ENCODE peak calls at places on chromosomes 6 and 20, in nine cellular contexts. Q is heart left ventricle; J is colonic mucosa; B is neural progenitor cell; Y is right atrium auricular region; D is CD8-positive, alpha-beta T cell; A is pancreas; E is Caco-2; C is A549. M is an unnamed sample.

GRCh38 chr20:43830883-43831282 is 83.8 kb upstream of the TOX2 start:
- DNase-seq in J (no peak), D (no peak), B (no peak), E (no peak), Y (peak; percentile 34), A (no peak), C (no peak), Q (no peak), M (no peak)

GRCh38 chr6:54864272-54864671 is 17.7 kb downstream of the FAM83B start:
- DNase-seq in Q (no peak), E (no peak), A (no peak), D (no peak), Y (no peak), B (no peak), C (no peak), J (no peak), M (no peak)

GRCh38 chr6:24930386-24930785 is 5.4 kb downstream of the RIPOR2 start:
- DNase-seq in J (no peak), E (no peak), Q (peak; percentile 43), Y (no peak), A (no peak), C (no peak), D (no peak), B (peak; percentile 16), M (no peak)

GRCh38 chr6:33977606-33978438 is 168.1 kb downstream of the GRM4 start:
- DNase-seq in Y (no peak), J (peak; percentile 33), B (no peak), D (no peak), Q (no peak), C (no peak), E (no peak), A (no peak), M (no peak)

GRCh38 chr6:18362058-18362561 is 25.0 kb upstream of the RNF144B start:
- DNase-seq in D (no peak), E (no peak), B (no peak), Q (no peak), J (no peak), A (peak; percentile 26), C (no peak), Y (no peak), M (no peak)

GRCh38 chr6:83958250-83958685 is 75.3 kb upstream of the MRAP2 start:
- DNase-seq in A (no peak), B (no peak), C (no peak), Y (no peak), Q (no peak), E (peak; percentile 5), J (no peak), D (no peak), M (no peak)

GRCh38 chr6:87702589-87702945 is 534 bp upstream of the AKIRIN2 start:
- DNase-seq in C (no peak), Y (no peak), B (peak; percentile 84), E (no peak), A (no peak), J (no peak), D (no peak), Q (no peak), M (no peak)

GRCh38 chr6:151330130-151330715 is 61.1 kb downstream of the ZBTB2 start:
- DNase-seq in B (no peak), J (no peak), Y (no peak), Q (no peak), A (no peak), C (no peak), E (no peak), D (no peak), M (no peak)

GRCh38 chr20:16846011-16846410 is 97.9 kb downstream of the OTOR start:
- DNase-seq in A (no peak), Q (no peak), C (no peak), B (no peak), E (no peak), Y (no peak), D (no peak), J (no peak), M (no peak)

GRCh38 chr6:17622144-17622543 is 22.0 kb downstream of the FAM8A1 start:
- DNase-seq in B (no peak), Y (no peak), A (no peak), C (no peak), J (no peak), Q (peak; percentile 16), E (no peak), D (no peak), M (no peak)

GRCh38 chr20:2708073-2708415 is 15.5 kb downstream of the EBF4 start:
- DNase-seq in Y (peak; percentile 40), J (no peak), E (no peak), D (peak; percentile 34), C (no peak), Q (no peak), B (peak; percentile 70), A (no peak), M (no peak)

GRCh38 chr6:42762338-42762929 is 16.5 kb upstream of the TBCC start:
- DNase-seq in J (peak; percentile 41), E (peak; percentile 16), D (no peak), C (no peak), A (no peak), Y (no peak), Q (no peak), B (no peak), M (no peak)

GRCh38 chr6:67345946-67346345 is 1289.1 kb upstream of the ADGRB3 start:
- DNase-seq in A (no peak), E (no peak), D (no peak), Q (no peak), C (no peak), B (no peak), J (no peak), Y (no peak), M (no peak)

GRCh38 chr6:124073820-124074587 is 270.3 kb downstream of the NKAIN2 start:
- DNase-seq in C (no peak), D (no peak), E (no peak), A (no peak), B (no peak), Y (no peak), J (no peak), Q (no peak), M (no peak)

GRCh38 chr20:63568170-63568981 is 5.7 kb downstream of the HELZ2 start:
- DNase-seq in J (no peak), Q (no peak), Y (no peak), D (no peak), C (no peak), E (no peak), A (no peak), B (no peak), M (no peak)
- H3K4me3 ChIP-seq in J (no peak overlapping the region), Q (no peak overlapping the region), Y (no peak overlapping the region), D (peak overlapping the region; percentile 59), C (no peak overlapping the region), E (no peak overlapping the region), A (no peak overlapping the region), B (no peak overlapping the region), M (no peak overlapping the region)

GRCh38 chr20:40532103-40532502 is 156.9 kb downstream of the MAFB start:
- DNase-seq in J (no peak), Y (no peak), A (no peak), E (peak; percentile 58), B (peak; percentile 57), Q (no peak), C (no peak), D (no peak), M (no peak)
- H3K9me3 ChIP-seq in J (no peaks in the 10 kb centered on the region), Y (peaks cover 21% of the 10 kb centered on the region), A (no peaks in the 10 kb centered on the region), E (peaks cover 24% of the 10 kb centered on the region), B (no peaks in the 10 kb centered on the region), Q (peaks cover 2% of the 10 kb centered on the region), C (peaks cover 17% of the 10 kb centered on the region), D (no peaks in the 10 kb centered on the region), M (peaks cover 8% of the 10 kb centered on the region)

GRCh38 chr6:106973841-106974336 is 640 bp downstream of the CD24 start:
- DNase-seq in Y (no peak), J (peak; percentile 44), C (peak; percentile 41), D (no peak), A (peak; percentile 36), Q (no peak), E (peak; percentile 30), B (peak; percentile 80), M (peak; percentile 32)

GRCh38 chr6:106974337-106974998 is at the start of gene CD24:
- DNase-seq in D (no peak), E (peak; percentile 74), J (peak; percentile 82), Y (no peak), B (peak; percentile 89), A (peak; percentile 81), Q (no peak), C (peak; percentile 36), M (no peak)

GRCh38 chr6:106976270-106976669 is 1.7 kb upstream of the CD24 start:
- DNase-seq in Q (no peak), E (peak; percentile 34), A (no peak), C (no peak), D (no peak), B (no peak), J (peak; percentile 70), Y (no peak), M (no peak)

GRCh38 chr6:106974999-106975698 is 620 bp upstream of the CD24 start:
- DNase-seq in C (peak; percentile 18), Q (no peak), E (peak; percentile 83), Y (no peak), B (peak; percentile 83), D (no peak), A (peak; percentile 69), J (peak; percentile 67), M (peak; percentile 33)

GRCh38 chr6:106975699-106976032 is 1.1 kb upstream of the CD24 start:
- DNase-seq in E (no peak), C (peak; percentile 21), Q (no peak), Y (no peak), B (peak; percentile 53), D (no peak), A (no peak), J (no peak), M (no peak)
- H3K4me3 ChIP-seq in E (peak overlapping the region; percentile 77), C (peak overlapping the region; percentile 99), Q (peak overlapping the region; percentile 62), Y (peak overlapping the region; percentile 57), B (peak overlapping the region; percentile 96), D (no peak overlapping the region), A (peak overlapping the region; percentile 70), J (peak overlapping the region; percentile 53), M (no peak overlapping the region)

GRCh38 chr20:52833901-52834300 is 138.3 kb upstream of the TSHZ2 start:
- DNase-seq in D (no peak), C (no peak), E (peak; percentile 19), Y (no peak), B (no peak), A (no peak), Q (no peak), J (no peak), M (no peak)

GRCh38 chr20:52829111-52829510 is 143.0 kb upstream of the TSHZ2 start:
- DNase-seq in D (no peak), J (no peak), C (no peak), Y (no peak), B (no peak), Q (no peak), A (no peak), E (no peak), M (no peak)

GRCh38 chr20:52828199-52828598 is 144.0 kb upstream of the TSHZ2 start:
- DNase-seq in J (no peak), Y (no peak), C (no peak), Q (no peak), A (no peak), D (no peak), E (no peak), B (no peak), M (no peak)

GRCh38 chr20:52830598-52830997 is 141.6 kb upstream of the TSHZ2 start:
- DNase-seq in Y (no peak), C (no peak), B (no peak), E (no peak), D (no peak), A (no peak), Q (no peak), J (no peak), M (no peak)

DNA sequence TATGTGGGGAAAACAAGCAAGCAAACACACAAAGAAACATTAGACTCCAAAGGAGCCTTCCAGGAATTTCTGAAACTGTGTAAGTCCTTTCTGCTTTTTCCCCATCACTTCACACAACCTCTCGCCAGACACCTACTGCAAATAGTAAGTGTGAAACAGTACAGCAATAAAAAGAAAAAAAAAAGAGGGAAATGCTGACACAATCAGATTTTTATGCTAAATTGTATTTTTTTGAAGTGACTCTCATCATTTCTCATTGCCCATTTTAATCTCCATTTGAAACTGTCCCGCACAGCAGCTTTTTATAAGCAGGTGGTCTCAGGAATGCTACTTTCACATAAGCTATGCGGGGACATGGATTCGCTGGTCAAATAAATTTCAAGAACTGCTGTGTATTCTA is 140.0 kb upstream of the TSHZ2 start:
- DNase-seq in E (no peak), C (no peak), A (no peak), B (no peak), D (no peak), Y (no peak), J (no peak), Q (no peak), M (no peak)
- H3K9me3 ChIP-seq in E (no peaks in the 10 kb centered on the region), C (no peaks in the 10 kb centered on the region), A (no peaks in the 10 kb centered on the region), B (no peaks in the 10 kb centered on the region), D (no peaks in the 10 kb centered on the region), Y (peaks cover 8% of the 10 kb centered on the region), J (no peaks in the 10 kb centered on the region), Q (no peaks in the 10 kb centered on the region), M (peaks cover under 1% of the 10 kb centered on the region)

M was measured in lung.